ENCODE peak calls at places on chromosome 6, in nine cellular contexts. T is heart left ventricle; C is left lung; X is activated CD4-positive, CD25-positive, alpha-beta regulatory T cell treated with anti-CD3 and anti-CD28 coated beads, Interleukin-2, amount 50 U/mL, for 24 hours; M is activated naive CD8-positive, alpha-beta T cell treated with anti-CD3 and anti-CD28 coated beads, Interleukin-2, amount 10 ng/mL, durations not matched to agents 7 days and 5 days; Y is gastroesophageal sphincter; V is left cardiac atrium; Z is pancreas; I is activated B cell treated with CpG ODN at 0.5 μM for 24 hours. U is an unnamed sample.
A peak's percentile ranks its signal among the peaks of the same experiment; 100 is the strongest.

GRCh38 chr6:24933868-24934401 is 1.8 kb downstream of the RIPOR2 start:
- ATAC-seq in T (no peak), C (peak; percentile 32), X (no peak), M (peak; percentile 15), Y (no peak), V (no peak), Z (no peak), I (no peak), U (no peak)

GRCh38 chr6:12436683-12437082 is 146.5 kb downstream of the EDN1 start:
- ATAC-seq in T (no peak), C (no peak), X (no peak), M (no peak), Y (no peak), V (no peak), Z (no peak), I (no peak), U (no peak)

GRCh38 chr6:112038268-112038667 is 15.6 kb upstream of the CCN6 start:
- ATAC-seq in T (no peak), C (no peak), X (no peak), M (no peak), Y (no peak), V (peak; percentile 67), Z (no peak), I (no peak), U (no peak)

GRCh38 chr6:6091608-6092002 is 84.9 kb upstream of the NRN1 start:
- ATAC-seq in T (no peak), C (no peak), X (no peak), M (no peak), Y (no peak), V (no peak), Z (no peak), I (no peak), U (peak; percentile 62)

GRCh38 chr6:4665489-4666417 is 110.5 kb upstream of the CDYL start:
- ATAC-seq in T (no peak), C (no peak), X (no peak), M (no peak), Y (no peak), V (no peak), Z (no peak), I (no peak), U (no peak)

GRCh38 chr6:7706269-7706668 is 19.6 kb upstream of the BMP6 start:
- ATAC-seq in T (no peak), C (no peak), X (no peak), M (no peak), Y (no peak), V (no peak), Z (no peak), I (no peak), U (no peak)

GRCh38 chr6:131182991-131183425 is 47.7 kb downstream of the AKAP7 start:
- ATAC-seq in T (no peak), C (peak; percentile 62), X (peak; percentile 51), M (peak; percentile 86), Y (no peak), V (peak; percentile 34), Z (no peak), I (peak; percentile 25), U (peak; percentile 70)

GRCh38 chr6:20802596-20802995 is 268.3 kb downstream of the CDKAL1 start:
- ATAC-seq in T (no peak), C (no peak), X (no peak), M (no peak), Y (no peak), V (no peak), Z (no peak), I (no peak), U (no peak)

GRCh38 chr6:165404703-165405102 is 95.3 kb upstream of the C6orf118 start:
- ATAC-seq in T (no peak), C (no peak), X (no peak), M (no peak), Y (no peak), V (no peak), Z (no peak), I (no peak), U (no peak)

GRCh38 chr6:71473908-71474307 is 185.3 kb downstream of the OGFRL1 start:
- ATAC-seq in T (peak; percentile 79), C (peak; percentile 86), X (no peak), M (no peak), Y (peak; percentile 86), V (no peak), Z (no peak), I (no peak), U (no peak)

GRCh38 chr6:13788820-13789219 is 25.5 kb downstream of the MCUR1 start:
- ATAC-seq in T (no peak), C (no peak), X (peak; percentile 35), M (no peak), Y (no peak), V (no peak), Z (no peak), I (no peak), U (peak; percentile 76)

U was measured in activated T-helper 17 cell treated with anti-CD3 and anti-CD28 coated beads, Interleukin-2, amount 50 U/mL, for 72 hours.